ENCODE peak calls at places on chromosomes 13 and 19, in four cellular contexts. One of them, this sample, is unnamed.

GRCh38 chr13:67267136-67267535 is 37.0 kb upstream of the PCDH9 start:
- DNase-seq in left ventricle myocardium superior: no peak
- DNase-seq in non-pigmented ciliary epithelial cell: no peak
- DNase-seq in stimulated activated CD4-positive, alpha-beta T cell treated with anti-CD3 and anti-CD28 coated beads, Interleukin-1b, Interleukin-23, amount 100 ng/mL, for 1 hour: no peak
- DNase-seq in this sample: no peak

GRCh38 chr13:66933994-66934393 is 296.1 kb downstream of the PCDH9 start:
- DNase-seq in non-pigmented ciliary epithelial cell: peak; percentile 70
- DNase-seq in stimulated activated CD4-positive, alpha-beta T cell treated with anti-CD3 and anti-CD28 coated beads, Interleukin-1b, Interleukin-23, amount 100 ng/mL, for 1 hour: no peak
- DNase-seq in left ventricle myocardium superior: no peak
- DNase-seq in this sample: no peak

GRCh38 chr19:17149393-17150135 is 65.6 kb upstream of the USE1 start:
- DNase-seq in left ventricle myocardium superior: no peak
- DNase-seq in non-pigmented ciliary epithelial cell: no peak
- DNase-seq in stimulated activated CD4-positive, alpha-beta T cell treated with anti-CD3 and anti-CD28 coated beads, Interleukin-1b, Interleukin-23, amount 100 ng/mL, for 1 hour: no peak
- DNase-seq in this sample: no peak

GRCh38 chr13:95129004-95129403 is 172.2 kb downstream of the ABCC4 start:
- DNase-seq in stimulated activated CD4-positive, alpha-beta T cell treated with anti-CD3 and anti-CD28 coated beads, Interleukin-1b, Interleukin-23, amount 100 ng/mL, for 1 hour: no peak
- DNase-seq in left ventricle myocardium superior: no peak
- DNase-seq in non-pigmented ciliary epithelial cell: no peak
- DNase-seq in this sample: no peak

GRCh38 chr19:43880483-43880882 is 53.4 kb downstream of the ZNF283 start:
- DNase-seq in stimulated activated CD4-positive, alpha-beta T cell treated with anti-CD3 and anti-CD28 coated beads, Interleukin-1b, Interleukin-23, amount 100 ng/mL, for 1 hour: no peak
- DNase-seq in non-pigmented ciliary epithelial cell: no peak
- DNase-seq in left ventricle myocardium superior: no peak
- DNase-seq in this sample: no peak

GRCh38 chr13:42219870-42220269 is 52.1 kb upstream of the AKAP11 start:
- DNase-seq in stimulated activated CD4-positive, alpha-beta T cell treated with anti-CD3 and anti-CD28 coated beads, Interleukin-1b, Interleukin-23, amount 100 ng/mL, for 1 hour: no peak
- DNase-seq in left ventricle myocardium superior: no peak
- DNase-seq in non-pigmented ciliary epithelial cell: no peak
- DNase-seq in this sample: no peak

GRCh38 chr13:108902557-108903155 is 273.2 kb downstream of the MYO16 start:
- DNase-seq in stimulated activated CD4-positive, alpha-beta T cell treated with anti-CD3 and anti-CD28 coated beads, Interleukin-1b, Interleukin-23, amount 100 ng/mL, for 1 hour: no peak
- DNase-seq in non-pigmented ciliary epithelial cell: no peak
- DNase-seq in left ventricle myocardium superior: no peak
- DNase-seq in this sample: no peak

GRCh38 chr13:49086711-49087110 is 111.0 kb downstream of the FNDC3A start:
- DNase-seq in non-pigmented ciliary epithelial cell: peak; percentile 48
- DNase-seq in left ventricle myocardium superior: no peak
- DNase-seq in stimulated activated CD4-positive, alpha-beta T cell treated with anti-CD3 and anti-CD28 coated beads, Interleukin-1b, Interleukin-23, amount 100 ng/mL, for 1 hour: no peak
- DNase-seq in this sample: no peak

This sample was measured in activated T-helper 9 cell treated with anti-CD3 and anti-CD28 coated beads, Interleukin-2, amount 50 U/mL, for 16 hours.